ENCODE peak calls at places on chromosomes 11 and 22, in five cellular contexts. One of them, this sample, is unnamed.

GRCh38 chr22:30238661-30239420 is 7.7 kb downstream of the LIF start:
- DNase-seq in cardiac fibroblast: peak; percentile 76
- DNase-seq in ACHN: peak; percentile 81
- DNase-seq in lower lobe of right lung: no peak
- DNase-seq in activated gamma-delta T cell treated with anti-CD3 and anti-CD28 coated beads, Interleukin-2, amount 50 U/mL, for 16 hours: no peak
- DNase-seq in this sample: no peak

GRCh38 chr11:61835663-61836024 is 7.5 kb downstream of the FADS2 start:
- DNase-seq in lower lobe of right lung: no peak
- DNase-seq in cardiac fibroblast: no peak
- DNase-seq in activated gamma-delta T cell treated with anti-CD3 and anti-CD28 coated beads, Interleukin-2, amount 50 U/mL, for 16 hours: no peak
- DNase-seq in ACHN: no peak
- DNase-seq in this sample: no peak

GRCh38 chr11:109241988-109242387 is 180.0 kb upstream of the C11orf87 start:
- DNase-seq in cardiac fibroblast: no peak
- DNase-seq in activated gamma-delta T cell treated with anti-CD3 and anti-CD28 coated beads, Interleukin-2, amount 50 U/mL, for 16 hours: no peak
- DNase-seq in ACHN: no peak
- DNase-seq in lower lobe of right lung: no peak
- DNase-seq in this sample: no peak

GRCh38 chr22:25364281-25364680 is 144.8 kb downstream of the CRYBB2 start:
- DNase-seq in ACHN: no peak
- DNase-seq in cardiac fibroblast: no peak
- DNase-seq in lower lobe of right lung: peak; percentile 38
- DNase-seq in activated gamma-delta T cell treated with anti-CD3 and anti-CD28 coated beads, Interleukin-2, amount 50 U/mL, for 16 hours: no peak
- DNase-seq in this sample: no peak

GRCh38 chr11:46984987-46985386 is 48.4 kb downstream of the CSTPP1 start:
- DNase-seq in cardiac fibroblast: no peak
- DNase-seq in activated gamma-delta T cell treated with anti-CD3 and anti-CD28 coated beads, Interleukin-2, amount 50 U/mL, for 16 hours: no peak
- DNase-seq in lower lobe of right lung: no peak
- DNase-seq in ACHN: no peak
- DNase-seq in this sample: no peak

GRCh38 chr11:43674566-43674965 is 6.0 kb upstream of the HSD17B12 start:
- DNase-seq in activated gamma-delta T cell treated with anti-CD3 and anti-CD28 coated beads, Interleukin-2, amount 50 U/mL, for 16 hours: no peak
- DNase-seq in cardiac fibroblast: no peak
- DNase-seq in ACHN: no peak
- DNase-seq in lower lobe of right lung: no peak
- DNase-seq in this sample: no peak

GRCh38 chr11:1442163-1442562 is 44.4 kb downstream of the MOB2 start:
- DNase-seq in lower lobe of right lung: no peak
- DNase-seq in ACHN: peak; percentile 4
- DNase-seq in activated gamma-delta T cell treated with anti-CD3 and anti-CD28 coated beads, Interleukin-2, amount 50 U/mL, for 16 hours: no peak
- DNase-seq in cardiac fibroblast: peak; percentile 23
- DNase-seq in this sample: peak; percentile 58

GRCh38 chr11:3803726-3804510 is 4.4 kb upstream of the PGAP2 start:
- DNase-seq in cardiac fibroblast: no peak
- DNase-seq in ACHN: no peak
- DNase-seq in activated gamma-delta T cell treated with anti-CD3 and anti-CD28 coated beads, Interleukin-2, amount 50 U/mL, for 16 hours: no peak
- DNase-seq in lower lobe of right lung: no peak
- DNase-seq in this sample: no peak

GRCh38 chr22:40397436-40397835 is 27.0 kb downstream of the SGSM3 start:
- DNase-seq in cardiac fibroblast: peak; percentile 47
- DNase-seq in ACHN: no peak
- DNase-seq in activated gamma-delta T cell treated with anti-CD3 and anti-CD28 coated beads, Interleukin-2, amount 50 U/mL, for 16 hours: no peak
- DNase-seq in lower lobe of right lung: peak; percentile 13
- DNase-seq in this sample: no peak

GRCh38 chr11:110121204-110121603 is 28.0 kb downstream of the ZC3H12C start:
- DNase-seq in cardiac fibroblast: peak; percentile 73
- DNase-seq in activated gamma-delta T cell treated with anti-CD3 and anti-CD28 coated beads, Interleukin-2, amount 50 U/mL, for 16 hours: no peak
- DNase-seq in ACHN: peak; percentile 13
- DNase-seq in lower lobe of right lung: no peak
- DNase-seq in this sample: no peak

GRCh38 chr22:50722716-50723428 is 15.1 kb upstream of the ACR start:
- DNase-seq in lower lobe of right lung: no peak
- DNase-seq in cardiac fibroblast: no peak
- DNase-seq in ACHN: no peak
- DNase-seq in activated gamma-delta T cell treated with anti-CD3 and anti-CD28 coated beads, Interleukin-2, amount 50 U/mL, for 16 hours: no peak
- DNase-seq in this sample: no peak

GRCh38 chr22:27424319-27424718 is 377.2 kb downstream of the MN1 start:
- DNase-seq in lower lobe of right lung: no peak
- DNase-seq in ACHN: no peak
- DNase-seq in activated gamma-delta T cell treated with anti-CD3 and anti-CD28 coated beads, Interleukin-2, amount 50 U/mL, for 16 hours: no peak
- DNase-seq in cardiac fibroblast: peak; percentile 59
- DNase-seq in this sample: no peak

GRCh38 chr11:64250875-64251721 is at the start of gene PLCB3:
- DNase-seq in ACHN: peak; percentile 48
- DNase-seq in cardiac fibroblast: peak; percentile 61
- DNase-seq in activated gamma-delta T cell treated with anti-CD3 and anti-CD28 coated beads, Interleukin-2, amount 50 U/mL, for 16 hours: peak; percentile 51
- DNase-seq in lower lobe of right lung: peak; percentile 69
- DNase-seq in this sample: peak; percentile 97

GRCh38 chr11:119144825-119145476 is 3.9 kb upstream of the ABCG4 start:
- DNase-seq in activated gamma-delta T cell treated with anti-CD3 and anti-CD28 coated beads, Interleukin-2, amount 50 U/mL, for 16 hours: no peak
- DNase-seq in lower lobe of right lung: peak; percentile 65
- DNase-seq in cardiac fibroblast: peak; percentile 79
- DNase-seq in ACHN: peak; percentile 70
- DNase-seq in this sample: peak; percentile 87

GRCh38 chr11:13260963-13261599 is 16.5 kb upstream of the BMAL1 start:
- DNase-seq in ACHN: peak; percentile 40
- DNase-seq in activated gamma-delta T cell treated with anti-CD3 and anti-CD28 coated beads, Interleukin-2, amount 50 U/mL, for 16 hours: no peak
- DNase-seq in cardiac fibroblast: peak; percentile 45
- DNase-seq in lower lobe of right lung: no peak
- DNase-seq in this sample: no peak

GRCh38 chr11:115247404-115247803 is 256.8 kb downstream of the CADM1 start:
- DNase-seq in ACHN: peak; percentile 69
- DNase-seq in cardiac fibroblast: no peak
- DNase-seq in lower lobe of right lung: no peak
- DNase-seq in activated gamma-delta T cell treated with anti-CD3 and anti-CD28 coated beads, Interleukin-2, amount 50 U/mL, for 16 hours: no peak
- DNase-seq in this sample: no peak

GRCh38 chr22:45096256-45096907 is 67.3 kb upstream of the NUP50 start:
- DNase-seq in cardiac fibroblast: peak; percentile 65
- DNase-seq in ACHN: peak; percentile 58
- DNase-seq in activated gamma-delta T cell treated with anti-CD3 and anti-CD28 coated beads, Interleukin-2, amount 50 U/mL, for 16 hours: peak; percentile 10
- DNase-seq in lower lobe of right lung: no peak
- DNase-seq in this sample: peak; percentile 80

GRCh38 chr11:65662247-65662801 is 392 bp downstream of the RELA start:
- DNase-seq in activated gamma-delta T cell treated with anti-CD3 and anti-CD28 coated beads, Interleukin-2, amount 50 U/mL, for 16 hours: no peak
- DNase-seq in ACHN: no peak
- DNase-seq in cardiac fibroblast: peak; percentile 18
- DNase-seq in lower lobe of right lung: no peak
- DNase-seq in this sample: no peak

GRCh38 chr11:74670171-74670570 is 61.1 kb downstream of the CHRDL2 start:
- DNase-seq in activated gamma-delta T cell treated with anti-CD3 and anti-CD28 coated beads, Interleukin-2, amount 50 U/mL, for 16 hours: no peak
- DNase-seq in ACHN: no peak
- DNase-seq in lower lobe of right lung: no peak
- DNase-seq in cardiac fibroblast: no peak
- DNase-seq in this sample: no peak

GRCh38 chr22:49426618-49427266 is 400.9 kb downstream of the BRD1 start:
- DNase-seq in activated gamma-delta T cell treated with anti-CD3 and anti-CD28 coated beads, Interleukin-2, amount 50 U/mL, for 16 hours: no peak
- DNase-seq in ACHN: no peak
- DNase-seq in lower lobe of right lung: no peak
- DNase-seq in cardiac fibroblast: no peak
- DNase-seq in this sample: no peak

GRCh38 chr11:114058871-114059277 is 637 bp upstream of the ZBTB16 start:
- DNase-seq in lower lobe of right lung: peak; percentile 67
- DNase-seq in activated gamma-delta T cell treated with anti-CD3 and anti-CD28 coated beads, Interleukin-2, amount 50 U/mL, for 16 hours: no peak
- DNase-seq in cardiac fibroblast: no peak
- DNase-seq in ACHN: no peak
- DNase-seq in this sample: no peak

GRCh38 chr11:63916837-63917684 is at the start of gene RCOR2:
- DNase-seq in activated gamma-delta T cell treated with anti-CD3 and anti-CD28 coated beads, Interleukin-2, amount 50 U/mL, for 16 hours: no peak
- DNase-seq in cardiac fibroblast: peak; percentile 92
- DNase-seq in ACHN: peak; percentile 67
- DNase-seq in lower lobe of right lung: peak; percentile 76
- DNase-seq in this sample: peak; percentile 94

GRCh38 chr22:46462726-46463371 is 74.6 kb downstream of the CELSR1 start:
- DNase-seq in lower lobe of right lung: no peak
- DNase-seq in cardiac fibroblast: no peak
- DNase-seq in ACHN: peak; percentile 79
- DNase-seq in activated gamma-delta T cell treated with anti-CD3 and anti-CD28 coated beads, Interleukin-2, amount 50 U/mL, for 16 hours: no peak
- DNase-seq in this sample: no peak

GRCh38 chr11:16610213-16610737 is 128.2 kb upstream of the C11orf58 start:
- DNase-seq in ACHN: no peak
- DNase-seq in cardiac fibroblast: no peak
- DNase-seq in lower lobe of right lung: no peak
- DNase-seq in activated gamma-delta T cell treated with anti-CD3 and anti-CD28 coated beads, Interleukin-2, amount 50 U/mL, for 16 hours: no peak
- DNase-seq in this sample: no peak

GRCh38 chr11:128965485-128965884 is 22.8 kb upstream of the TP53AIP1 start:
- DNase-seq in activated gamma-delta T cell treated with anti-CD3 and anti-CD28 coated beads, Interleukin-2, amount 50 U/mL, for 16 hours: no peak
- DNase-seq in cardiac fibroblast: peak; percentile 11
- DNase-seq in ACHN: no peak
- DNase-seq in lower lobe of right lung: no peak
- DNase-seq in this sample: peak; percentile 59

GRCh38 chr11:12657981-12658380 is 16.2 kb upstream of the TEAD1 start:
- DNase-seq in activated gamma-delta T cell treated with anti-CD3 and anti-CD28 coated beads, Interleukin-2, amount 50 U/mL, for 16 hours: no peak
- DNase-seq in ACHN: no peak
- DNase-seq in lower lobe of right lung: no peak
- DNase-seq in cardiac fibroblast: no peak
- DNase-seq in this sample: no peak

GRCh38 chr11:76047231-76047630 is 159.1 kb downstream of the WNT11 start:
- DNase-seq in ACHN: no peak
- DNase-seq in cardiac fibroblast: no peak
- DNase-seq in activated gamma-delta T cell treated with anti-CD3 and anti-CD28 coated beads, Interleukin-2, amount 50 U/mL, for 16 hours: no peak
- DNase-seq in lower lobe of right lung: no peak
- DNase-seq in this sample: no peak

GRCh38 chr11:130416537-130416896 is 11.9 kb downstream of the ADAMTS8 start:
- DNase-seq in activated gamma-delta T cell treated with anti-CD3 and anti-CD28 coated beads, Interleukin-2, amount 50 U/mL, for 16 hours: no peak
- DNase-seq in ACHN: no peak
- DNase-seq in lower lobe of right lung: no peak
- DNase-seq in cardiac fibroblast: no peak
- DNase-seq in this sample: no peak

GRCh38 chr11:36345084-36345511 is 49.0 kb downstream of the PRR5L start:
- DNase-seq in activated gamma-delta T cell treated with anti-CD3 and anti-CD28 coated beads, Interleukin-2, amount 50 U/mL, for 16 hours: no peak
- DNase-seq in cardiac fibroblast: no peak
- DNase-seq in lower lobe of right lung: no peak
- DNase-seq in ACHN: no peak
- DNase-seq in this sample: no peak

GRCh38 chr11:112255075-112255739 is 5.5 kb downstream of the PLET1 start:
- DNase-seq in lower lobe of right lung: no peak
- DNase-seq in activated gamma-delta T cell treated with anti-CD3 and anti-CD28 coated beads, Interleukin-2, amount 50 U/mL, for 16 hours: no peak
- DNase-seq in ACHN: no peak
- DNase-seq in cardiac fibroblast: peak; percentile 78
- DNase-seq in this sample: no peak

GRCh38 chr11:60498399-60498798 is 5.8 kb downstream of the MS4A12 start:
- DNase-seq in lower lobe of right lung: no peak
- DNase-seq in cardiac fibroblast: no peak
- DNase-seq in ACHN: no peak
- DNase-seq in activated gamma-delta T cell treated with anti-CD3 and anti-CD28 coated beads, Interleukin-2, amount 50 U/mL, for 16 hours: no peak
- DNase-seq in this sample: no peak